ENCODE peak calls at places on chromosome 19, in nine cellular contexts. I, Y, L, J, P, S, Q, F and K are unnamed samples.

GRCh38 chr19:588093-588742 is 1.5 kb upstream of the HCN2 start:
- DNase-seq in I (no peak), Y (no peak), L (no peak), J (peak), P (no peak), S (no peak), Q (no peak), F (peak), K (peak)

GRCh38 chr19:53010494-53010893 is 3.2 kb upstream of the ERVV-1 start:
- DNase-seq in I (no peak), Y (no peak), L (no peak), J (no peak), P (no peak), S (no peak), Q (no peak), F (no peak), K (no peak)

GRCh38 chr19:6060600-6061391 is 49.5 kb downstream of the RFX2 start:
- DNase-seq in I (no peak), Y (no peak), L (no peak), J (peak), P (peak), S (peak), Q (no peak), F (no peak), K (no peak)

GRCh38 chr19:33434886-33435705 is 61.6 kb downstream of the CEBPG start:
- DNase-seq in I (no peak), Y (no peak), L (no peak), J (no peak), P (no peak), S (no peak), Q (no peak), F (no peak), K (no peak)

GRCh38 chr19:14544977-14545715 is 15.8 kb downstream of the TECR start:
- DNase-seq in I (no peak), Y (no peak), L (no peak), J (peak), P (no peak), S (peak), Q (no peak), F (peak), K (no peak)

GRCh38 chr19:58218899-58219298 is 9.8 kb upstream of the ZNF544 start:
- DNase-seq in I (no peak), Y (no peak), L (no peak), J (no peak), P (no peak), S (no peak), Q (no peak), F (no peak), K (no peak)

GRCh38 chr19:15836345-15836594 is 20.8 kb upstream of the OR10H1 start:
- DNase-seq in I (no peak), Y (no peak), L (peak), J (no peak), P (no peak), S (no peak), Q (no peak), F (no peak), K (no peak)

GRCh38 chr19:7348587-7349230 is at the start of gene ARHGEF18:
- DNase-seq in I (peak), Y (no peak), L (no peak), J (peak), P (no peak), S (peak), Q (no peak), F (peak), K (no peak)

GRCh38 chr19:56099638-56100539 is 21.2 kb downstream of the ZNF787 start:
- DNase-seq in I (no peak), Y (no peak), L (no peak), J (no peak), P (no peak), S (no peak), Q (no peak), F (no peak), K (no peak)

GRCh38 chr19:10317857-10318462 is 2.1 kb upstream of the FDX2 start:
- DNase-seq in I (no peak), Y (no peak), L (no peak), J (no peak), P (no peak), S (no peak), Q (no peak), F (no peak), K (no peak)

GRCh38 chr19:29873024-29873800 is 61.4 kb downstream of the CCNE1 start:
- DNase-seq in I (no peak), Y (peak), L (peak), J (peak), P (no peak), S (peak), Q (peak), F (peak), K (peak)

GRCh38 chr19:14031719-14032480 is at the start of gene IL27RA:
- DNase-seq in I (peak), Y (peak), L (peak), J (peak), P (no peak), S (no peak), Q (peak), F (peak), K (peak)

GRCh38 chr19:18520848-18521691 is 800 bp downstream of the ELL start:
- DNase-seq in I (no peak), Y (no peak), L (peak), J (peak), P (no peak), S (peak), Q (peak), F (peak), K (peak)

GRCh38 chr19:13441810-13442512 is 64.3 kb downstream of the CACNA1A start:
- DNase-seq in I (no peak), Y (no peak), L (no peak), J (no peak), P (no peak), S (no peak), Q (peak), F (peak), K (no peak)

GRCh38 chr19:30677702-30678101 is 305.5 kb downstream of the ZNF536 start:
- DNase-seq in I (no peak), Y (no peak), L (no peak), J (no peak), P (no peak), S (no peak), Q (no peak), F (no peak), K (no peak)

GRCh38 chr19:1910169-1910568 is 5.0 kb downstream of the ADAT3 start:
- DNase-seq in I (no peak), Y (no peak), L (no peak), J (no peak), P (no peak), S (no peak), Q (peak), F (no peak), K (no peak)

GRCh38 chr19:33000510-33000909 is 28.5 kb downstream of the FAAP24 start:
- DNase-seq in I (no peak), Y (no peak), L (no peak), J (no peak), P (no peak), S (no peak), Q (no peak), F (no peak), K (no peak)

GRCh38 chr19:1087813-1088418 is 7.3 kb downstream of the POLR2E start:
- DNase-seq in I (no peak), Y (no peak), L (peak), J (peak), P (peak), S (no peak), Q (no peak), F (peak), K (no peak)

GRCh38 chr19:3073159-3073563 is 10.9 kb upstream of the TLE5 start:
- DNase-seq in I (no peak), Y (no peak), L (no peak), J (no peak), P (no peak), S (no peak), Q (no peak), F (peak), K (no peak)

DNA sequence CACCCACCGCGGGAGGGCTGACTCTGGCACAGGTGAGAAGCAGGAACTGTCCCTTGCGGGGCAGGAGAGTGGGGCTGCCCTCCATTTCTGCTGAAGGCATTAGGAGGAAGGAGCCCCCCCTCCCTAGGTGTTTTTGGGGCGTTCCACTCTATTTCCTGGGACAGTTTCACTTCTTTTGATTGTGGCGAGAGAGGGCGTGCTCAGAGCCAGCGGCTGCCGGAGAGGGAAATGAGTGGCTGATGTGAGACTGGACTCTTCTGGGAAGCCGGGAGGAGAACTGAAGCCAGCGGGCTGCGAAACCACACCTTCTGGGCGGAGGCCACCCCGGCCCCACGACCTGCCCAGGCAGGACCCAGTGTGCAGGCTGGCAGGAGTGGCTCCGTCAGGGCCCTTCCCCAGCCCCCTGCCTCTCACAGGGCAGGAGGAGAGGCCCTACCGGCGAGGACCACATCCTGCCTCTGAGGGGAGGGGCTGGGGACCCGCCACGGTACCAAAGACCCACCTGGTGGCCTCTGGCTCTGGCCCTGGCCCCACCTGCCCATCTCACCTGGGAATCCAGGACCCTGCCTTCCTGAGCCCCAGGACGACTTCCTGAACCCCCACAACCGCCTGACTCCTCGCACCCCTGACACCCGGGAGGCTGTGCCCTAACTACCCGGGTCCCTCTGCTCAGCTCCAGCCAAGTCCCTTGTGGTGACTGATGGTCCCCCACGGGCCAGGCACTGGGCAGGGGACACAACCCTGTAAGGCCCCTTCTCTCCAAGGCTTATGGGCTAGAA is 25.9 kb downstream of the MPND start:
- DNase-seq in I (peak), Y (no peak), L (peak), J (peak), P (no peak), S (peak), Q (peak), F (peak), K (peak)
- H3K4me3 ChIP-seq in I (peak), Y (no peak), L (peak), J (peak), P (peak), S (peak), Q (no peak), F (peak), K (peak)

DNA sequence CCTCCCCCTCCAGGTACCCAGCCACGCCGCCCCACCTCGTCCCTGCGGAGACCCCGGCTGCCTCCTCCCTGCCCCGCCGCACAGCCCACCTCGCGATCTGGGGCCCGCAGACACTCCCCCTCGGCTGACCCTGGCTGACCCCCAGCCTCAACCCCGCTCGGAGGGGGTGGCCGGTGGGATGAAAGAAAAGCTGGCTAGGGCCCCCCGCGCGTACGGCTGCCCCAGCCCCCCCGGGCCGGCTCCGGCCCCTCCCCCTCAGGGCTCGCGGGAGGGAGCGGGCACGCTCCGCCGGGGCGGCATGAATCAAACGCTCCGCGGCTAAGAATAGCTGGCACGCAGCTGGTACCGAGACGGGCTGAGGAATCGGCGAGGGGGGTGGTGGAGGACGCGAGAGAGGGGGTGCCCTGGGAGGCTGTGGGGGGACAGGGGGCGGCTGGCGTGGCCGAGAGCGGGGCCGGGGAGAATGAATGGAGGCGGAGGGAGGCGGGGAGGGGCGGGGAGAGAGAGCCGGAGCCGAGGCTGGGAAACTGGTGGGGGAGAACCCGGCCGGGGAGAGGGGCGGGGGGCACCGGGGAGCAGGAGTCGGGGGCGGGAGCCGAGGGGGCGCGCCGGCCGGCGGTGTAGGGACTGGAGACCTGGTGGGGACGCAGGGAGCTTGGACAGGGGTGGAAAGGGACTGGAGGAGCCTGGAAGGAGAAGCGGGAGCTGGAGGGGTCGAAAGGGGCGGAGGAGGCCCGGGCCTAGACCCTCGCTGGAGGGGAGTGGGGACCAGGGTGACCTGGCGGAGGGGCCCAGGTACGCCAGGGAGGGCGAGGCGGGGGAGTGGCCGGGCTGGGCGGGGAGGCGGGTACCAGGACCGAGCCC is 1.1 kb downstream of the SHANK1 start:
- DNase-seq in I (no peak), Y (no peak), L (no peak), J (no peak), P (no peak), S (no peak), Q (peak), F (no peak), K (no peak)
- TF ChIP-seq EP300 in I (no peak), Y (no peak), L (no peak), J (no peak), P (no peak), S (no peak), Q (no peak), F (no peak), K (no peak)

GRCh38 chr19:46474211-46474610 is 2.8 kb upstream of the PNMA8A start:
- DNase-seq in I (no peak), Y (no peak), L (no peak), J (no peak), P (no peak), S (no peak), Q (no peak), F (no peak), K (no peak)

GRCh38 chr19:46470376-46470775 is 987 bp downstream of the PNMA8A start:
- DNase-seq in I (no peak), Y (no peak), L (no peak), J (no peak), P (no peak), S (no peak), Q (no peak), F (no peak), K (no peak)

GRCh38 chr19:46471116-46471733 is at the start of gene PNMA8A:
- DNase-seq in I (no peak), Y (peak), L (no peak), J (no peak), P (no peak), S (peak), Q (peak), F (peak), K (peak)

GRCh38 chr19:46472592-46472991 is 1.2 kb upstream of the PNMA8A start:
- DNase-seq in I (no peak), Y (no peak), L (no peak), J (no peak), P (no peak), S (no peak), Q (no peak), F (no peak), K (no peak)

GRCh38 chr19:46471778-46472543 is 598 bp upstream of the PNMA8A start:
- DNase-seq in I (no peak), Y (no peak), L (no peak), J (no peak), P (no peak), S (no peak), Q (no peak), F (no peak), K (no peak)
- H3K4me3 ChIP-seq in I (no peak), Y (peak), L (peak), J (peak), P (peak), S (peak), Q (peak), F (peak), K (peak)

GRCh38 chr19:49210108-49210900 is 52.7 kb downstream of the TRPM4 start:
- DNase-seq in I (no peak), Y (no peak), L (peak), J (no peak), P (no peak), S (no peak), Q (peak), F (peak), K (no peak)
- TF ChIP-seq EP300 in I (no peak), Y (no peak), L (no peak), J (no peak), P (no peak), S (no peak), Q (no peak), F (no peak), K (no peak)

GRCh38 chr19:35246466-35247096 is 2.2 kb upstream of the LSR start:
- DNase-seq in I (no peak), Y (no peak), L (no peak), J (no peak), P (peak), S (no peak), Q (no peak), F (no peak), K (no peak)

GRCh38 chr19:35249848-35250711 is 1.3 kb downstream of the LSR start:
- DNase-seq in I (no peak), Y (no peak), L (no peak), J (no peak), P (peak), S (no peak), Q (no peak), F (no peak), K (no peak)

GRCh38 chr19:35249146-35249847 is 495 bp downstream of the LSR start:
- DNase-seq in I (no peak), Y (peak), L (no peak), J (no peak), P (peak), S (no peak), Q (no peak), F (peak), K (no peak)

GRCh38 chr19:35247526-35248309 is 1.1 kb upstream of the LSR start:
- DNase-seq in I (peak), Y (peak), L (no peak), J (peak), P (peak), S (no peak), Q (peak), F (peak), K (peak)

GRCh38 chr19:35248310-35249145 is at the start of gene LSR:
- DNase-seq in I (peak), Y (peak), L (no peak), J (peak), P (peak), S (no peak), Q (peak), F (peak), K (peak)
- H3K4me3 ChIP-seq in I (peak), Y (peak), L (peak), J (peak), P (peak), S (peak), Q (peak), F (peak), K (peak)

DNA sequence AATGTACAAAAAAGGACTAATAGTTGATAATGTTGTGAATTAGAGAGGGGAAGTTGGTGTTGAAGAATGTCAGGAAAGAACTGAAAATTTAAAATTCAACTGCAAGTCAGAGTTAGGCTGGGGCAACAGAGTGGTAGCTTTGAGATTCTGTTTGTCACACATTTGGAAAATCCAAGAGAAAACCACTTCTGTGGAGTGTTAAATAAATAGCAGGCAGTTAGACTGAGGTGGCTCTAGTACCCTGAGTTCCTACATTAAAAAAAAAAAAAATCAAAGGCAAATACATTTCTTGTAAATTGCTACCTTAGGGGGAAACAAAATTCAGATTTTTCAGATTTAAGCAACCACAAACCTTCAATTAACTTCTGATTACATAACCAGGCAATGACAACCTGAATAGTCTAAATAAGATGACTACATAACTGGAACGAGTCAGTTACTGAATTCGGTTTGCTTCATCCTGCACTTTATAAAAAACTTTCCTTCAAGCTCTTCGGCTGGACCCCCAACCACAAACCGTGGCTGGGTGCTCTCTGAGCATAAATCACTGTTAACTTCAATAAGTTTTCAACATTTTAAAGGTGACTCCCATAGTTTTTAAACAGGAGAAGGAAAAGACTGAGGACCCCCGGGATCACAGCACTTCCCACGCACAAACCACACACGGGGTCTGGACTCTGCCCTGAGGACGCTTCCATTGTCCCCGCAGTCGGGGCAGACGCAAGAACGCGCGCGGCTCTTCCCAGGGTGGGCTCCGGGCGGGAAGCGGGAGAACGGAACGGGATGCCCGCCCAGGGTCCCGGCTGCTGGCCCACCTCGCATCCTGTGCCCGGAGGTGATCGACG is 725 bp downstream of the ZNF682 start:
- DNase-seq in I (no peak), Y (no peak), L (no peak), J (no peak), P (no peak), S (no peak), Q (no peak), F (no peak), K (no peak)
- TF ChIP-seq EP300 in I (no peak), Y (no peak), L (no peak), J (no peak), P (no peak), S (no peak), Q (no peak), F (no peak), K (no peak)

GRCh38 chr19:55015126-55015525 is 22.9 kb downstream of the GP6 start:
- DNase-seq in I (no peak), Y (no peak), L (no peak), J (no peak), P (no peak), S (no peak), Q (no peak), F (no peak), K (no peak)
- H3K4me3 ChIP-seq in I (no peak), Y (no peak), L (no peak), J (no peak), P (no peak), S (no peak), Q (no peak), F (no peak), K (no peak)

DNA sequence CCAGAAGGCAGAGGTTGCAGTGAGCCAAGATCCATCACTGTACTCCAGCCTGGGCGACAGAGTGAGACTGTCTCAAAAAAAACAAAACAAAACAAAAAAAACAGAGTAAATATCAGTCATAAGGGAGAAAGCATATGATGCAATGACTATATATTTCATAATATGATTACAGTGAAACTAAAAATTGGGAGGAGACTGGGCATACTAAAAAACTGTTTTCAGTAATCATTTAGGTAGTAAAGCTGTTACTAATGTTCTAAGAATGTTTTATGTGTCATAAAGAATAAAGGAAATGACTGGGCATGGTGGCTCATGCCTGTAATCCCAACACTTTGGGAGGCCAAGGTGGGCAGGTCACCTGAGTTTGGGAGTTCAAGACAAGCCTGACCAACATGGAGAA is 15.9 kb downstream of the ZNF573 start:
- DNase-seq in I (no peak), Y (no peak), L (no peak), J (no peak), P (no peak), S (no peak), Q (no peak), F (no peak), K (no peak)
- TF ChIP-seq EP300 in I (no peak), Y (no peak), L (no peak), J (no peak), P (no peak), S (no peak), Q (no peak), F (no peak), K (no peak)